ENCODE peak calls at places on chromosomes 11 and 22, in nine cellular contexts. H, I, R, X, E, F, K, G and Y are unnamed samples.

GRCh38 chr11:20623258-20623657 is 23.9 kb downstream of the SLC6A5 start:
- DNase-seq in I (no peak), G (no peak), X (no peak), H (no peak), R (no peak), F (no peak), E (no peak), K (no peak), Y (no peak)

GRCh38 chr11:60710482-60710881 is 11.1 kb downstream of the MS4A8 start:
- DNase-seq in G (no peak), E (no peak), K (peak), R (no peak), F (no peak), X (peak), I (no peak), H (peak), Y (no peak)

GRCh38 chr11:103851166-103851651 is 185.2 kb upstream of the DDI1 start:
- DNase-seq in X (no peak), I (no peak), G (peak), E (peak), R (peak), K (no peak), H (no peak), F (no peak), Y (no peak)

GRCh38 chr22:23215294-23216204 is 35.2 kb downstream of the BCR start:
- DNase-seq in R (no peak), H (no peak), I (peak), E (peak), F (no peak), X (no peak), G (peak), K (no peak), Y (no peak)

GRCh38 chr11:35330924-35331323 is 88.4 kb downstream of the SLC1A2 start:
- DNase-seq in R (no peak), F (no peak), I (no peak), E (no peak), H (no peak), X (no peak), G (no peak), K (no peak), Y (peak)

GRCh38 chr22:46132830-46133587 is 17.3 kb upstream of the PPARA start:
- DNase-seq in I (no peak), G (no peak), H (no peak), K (no peak), X (no peak), E (no peak), F (no peak), R (no peak), Y (no peak)

GRCh38 chr11:73229321-73230275 is 11.5 kb downstream of the P2RY2 start:
- DNase-seq in I (no peak), G (peak), F (no peak), E (no peak), H (no peak), K (no peak), X (no peak), R (no peak), Y (no peak)

GRCh38 chr11:78474451-78474850 is 56.8 kb upstream of the GAB2 start:
- DNase-seq in H (no peak), X (no peak), R (no peak), F (no peak), I (no peak), K (no peak), E (no peak), G (no peak), Y (no peak)

GRCh38 chr22:49197500-49197899 is 630.2 kb downstream of the BRD1 start:
- DNase-seq in X (no peak), F (no peak), E (no peak), I (no peak), H (no peak), K (no peak), R (no peak), G (no peak), Y (no peak)

GRCh38 chr11:32081129-32081641 is 9.7 kb upstream of the RCN1 start:
- DNase-seq in R (peak), X (no peak), I (peak), G (peak), K (peak), H (peak), E (peak), F (no peak), Y (no peak)

GRCh38 chr11:76721755-76722677 is 51.5 kb upstream of the LRRC32 start:
- DNase-seq in F (peak), K (peak), E (peak), G (peak), H (peak), X (peak), R (peak), I (peak), Y (peak)

GRCh38 chr22:25027552-25027951 is 75.0 kb downstream of the KIAA1671 start:
- DNase-seq in G (no peak), E (peak), R (no peak), K (no peak), I (no peak), F (no peak), H (peak), X (no peak), Y (no peak)

GRCh38 chr11:103566116-103566515 is 456.9 kb downstream of the DYNC2H1 start:
- DNase-seq in X (no peak), H (no peak), G (no peak), F (no peak), I (no peak), K (no peak), E (no peak), R (no peak), Y (no peak)

GRCh38 chr11:70132641-70133040 is 54.5 kb downstream of the ANO1 start:
- DNase-seq in E (no peak), R (no peak), X (no peak), F (no peak), H (no peak), G (no peak), K (no peak), I (no peak), Y (no peak)

GRCh38 chr11:70135142-70136132 is 57.3 kb downstream of the ANO1 start:
- DNase-seq in R (no peak), I (no peak), H (peak), X (no peak), E (peak), G (peak), F (no peak), K (peak), Y (no peak)

GRCh38 chr11:70133771-70134170 is 55.7 kb downstream of the ANO1 start:
- DNase-seq in I (no peak), K (no peak), G (no peak), H (no peak), E (no peak), F (no peak), X (no peak), R (no peak), Y (no peak)

GRCh38 chr11:70131606-70132190 is 53.6 kb downstream of the ANO1 start:
- DNase-seq in F (no peak), G (no peak), H (no peak), R (no peak), I (no peak), E (no peak), K (no peak), X (no peak), Y (no peak)

DNA sequence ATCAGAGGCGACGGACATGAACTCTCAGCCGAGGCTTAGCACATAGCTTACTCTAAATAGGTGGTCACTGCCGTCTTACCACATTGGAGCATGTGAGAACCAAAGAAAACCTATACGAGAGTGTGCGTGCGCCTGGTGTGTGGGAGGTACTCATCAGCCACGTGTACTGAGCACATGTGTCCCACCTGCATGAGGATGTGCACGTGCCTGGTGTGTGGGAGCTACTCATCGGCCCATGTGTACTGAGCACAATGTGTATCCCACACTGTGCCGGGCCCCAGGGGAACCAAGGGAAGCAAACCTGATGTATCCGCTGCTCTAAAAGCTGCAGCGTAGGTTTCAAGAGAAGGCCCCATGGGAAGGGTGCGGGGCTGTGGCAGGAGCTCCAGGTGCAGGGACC is 56.4 kb downstream of the ANO1 start:
- DNase-seq in X (no peak), F (no peak), R (no peak), E (no peak), G (no peak), K (no peak), I (no peak), H (no peak), Y (no peak)
- TF ChIP-seq CTCF in X (no peak), F (no peak), R (no peak), E (no peak), G (no peak), K (no peak), I (no peak), H (no peak), Y (no peak)

GRCh38 chr11:119315139-119316016 is 1.6 kb downstream of the MCAM start:
- DNase-seq in H (no peak), F (peak), I (no peak), K (no peak), E (no peak), G (no peak), R (no peak), X (no peak), Y (peak)
- TF ChIP-seq CTCF in H (peak), F (no peak), I (no peak), K (peak), E (no peak), G (peak), R (no peak), X (peak), Y (no peak)

DNA sequence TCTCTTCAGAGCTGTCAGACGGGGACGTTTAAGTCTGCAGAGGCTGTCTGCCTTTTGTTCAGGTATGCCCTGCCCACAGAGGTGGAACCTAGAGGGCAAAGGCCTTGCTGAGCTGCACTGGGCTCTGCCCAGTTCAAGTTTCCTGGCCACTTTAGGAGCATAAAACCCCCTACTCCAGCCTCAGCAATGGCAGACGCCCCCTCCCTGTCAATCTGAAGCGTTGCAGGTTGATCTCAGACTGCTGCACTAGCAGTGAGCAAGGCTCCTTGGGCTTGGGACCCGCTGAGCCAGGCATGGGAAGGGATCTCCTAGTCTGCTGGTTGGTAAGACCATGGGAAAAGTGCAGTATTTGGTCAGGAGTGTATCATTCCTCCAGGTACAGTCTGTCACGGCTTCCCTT is 66.6 kb upstream of the TP53I11 start:
- DNase-seq in R (no peak), K (no peak), G (no peak), H (no peak), F (no peak), E (no peak), X (peak), I (no peak), Y (no peak)
- TF ChIP-seq CTCF in R (no peak), K (peak), G (peak), H (no peak), F (no peak), E (no peak), X (peak), I (no peak), Y (no peak)

DNA sequence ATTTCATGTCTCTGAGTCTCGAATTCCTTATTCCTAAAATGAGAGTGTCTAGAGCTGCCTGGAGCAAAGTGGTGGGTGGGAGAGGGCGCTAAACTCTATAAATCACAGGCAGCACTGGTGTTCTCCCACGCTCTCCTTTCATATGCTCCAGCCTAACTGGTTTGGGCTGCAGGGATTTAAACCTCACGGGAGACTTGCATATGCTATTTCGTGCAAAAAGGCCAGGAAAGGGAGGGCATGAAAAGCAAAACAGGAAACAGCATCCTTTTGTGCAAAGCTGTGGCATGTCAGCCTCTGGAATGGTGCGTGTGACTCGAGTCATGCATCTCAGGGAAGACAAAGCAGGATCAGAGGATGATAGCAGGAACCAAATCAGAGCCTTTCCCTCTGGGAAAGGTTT is 46.5 kb upstream of the YWHAH start:
- DNase-seq in K (no peak), H (no peak), G (peak), F (no peak), X (no peak), R (no peak), I (peak), E (peak), Y (no peak)
- TF ChIP-seq CTCF in K (no peak), H (no peak), G (no peak), F (no peak), X (no peak), R (no peak), I (no peak), E (no peak), Y (no peak)